ENCODE peak calls at places on chromosomes 3 and 15, in five cellular contexts. G is right cardiac atrium; H is effector memory CD8-positive, alpha-beta T cell; E is AG09319; R is neural progenitor cell. I is an unnamed sample.

GRCh38 chr3:184145881-184146280 is 9.3 kb upstream of the DVL3 start:
- DNase-seq in H (no peak), R (no peak), E (no peak), G (no peak), I (no peak)

GRCh38 chr3:42746455-42747450 is 26.3 kb downstream of the CCDC13 start:
- DNase-seq in G (no peak), R (peak; percentile 38), H (no peak), E (peak; percentile 75), I (no peak)

GRCh38 chr3:197564097-197564843 is 8.5 kb upstream of the BDH1 start:
- DNase-seq in G (no peak), E (no peak), R (peak; percentile 43), H (no peak), I (no peak)

GRCh38 chr3:82033186-82033585 is 271.7 kb upstream of the GBE1 start:
- DNase-seq in R (no peak), E (no peak), H (no peak), G (no peak), I (no peak)

GRCh38 chr15:79874242-79874641 is 22.6 kb downstream of the MTHFS start:
- DNase-seq in H (no peak), E (no peak), R (no peak), G (no peak), I (peak; percentile 59)

GRCh38 chr3:56254261-56254660 is 214.0 kb downstream of the ERC2 start:
- DNase-seq in E (no peak), G (no peak), R (no peak), H (no peak), I (no peak)

GRCh38 chr15:98734472-98735284 is 86.3 kb downstream of the IGF1R start:
- DNase-seq in H (no peak), R (no peak), G (no peak), E (no peak), I (no peak)

GRCh38 chr3:74426571-74426970 is 187.9 kb downstream of the CNTN3 start:
- DNase-seq in E (no peak), G (no peak), H (no peak), R (no peak), I (no peak)

GRCh38 chr3:46848271-46849097 is 14.8 kb downstream of the MYL3 start:
- DNase-seq in R (peak; percentile 58), E (no peak), G (peak; percentile 81), H (peak; percentile 19), I (peak; percentile 12)

GRCh38 chr3:115194461-115194860 is 47.4 kb upstream of the ZBTB20 start:
- DNase-seq in H (no peak), R (no peak), E (no peak), G (no peak), I (no peak)

GRCh38 chr15:57296473-57297162 is 79.7 kb upstream of the CGNL1 start:
- DNase-seq in E (no peak), H (no peak), G (no peak), R (no peak), I (no peak)

GRCh38 chr3:60992395-60992794 is 258.9 kb downstream of the FHIT start:
- DNase-seq in G (peak; percentile 39), R (no peak), H (no peak), E (no peak), I (no peak)

GRCh38 chr3:71201939-71202338 is 381.6 kb downstream of the FOXP1 start:
- DNase-seq in H (no peak), G (peak; percentile 93), E (no peak), R (no peak), I (no peak)